ENCODE peak calls at places on chromosomes 4 and X, in ten cellular contexts. One of them, this sample, is unnamed.

GRCh38 chr4:47837582-47838294 is at the start of gene CORIN:
- DNase-seq in NCI-H2081: no peak
- DNase-seq in D341Med: no peak
- DNase-seq in cardiac muscle cell: no peak
- DNase-seq in AG04450: no peak
- DNase-seq in activated CD4-positive, alpha-beta T cell treated with anti-CD3 and anti-CD28 coated beads, Interleukin-2, amount 50 U/mL, for 24 hours: no peak
- DNase-seq in GM13976: no peak
- DNase-seq in nephron progenitor cell: peak
- DNase-seq in uterus: peak
- DNase-seq in stimulated activated CD4-positive, alpha-beta T cell treated with anti-CD3 and anti-CD28 coated beads, Interleukin-1b, Interleukin-23, amount 100 ng/mL, for 24 hours: no peak
- DNase-seq in this sample: no peak

GRCh38 chr4:152169666-152170065 is 366.2 kb downstream of the FBXW7 start:
- DNase-seq in NCI-H2081: no peak
- DNase-seq in D341Med: peak
- DNase-seq in cardiac muscle cell: no peak
- DNase-seq in AG04450: no peak
- DNase-seq in activated CD4-positive, alpha-beta T cell treated with anti-CD3 and anti-CD28 coated beads, Interleukin-2, amount 50 U/mL, for 24 hours: no peak
- DNase-seq in GM13976: no peak
- DNase-seq in nephron progenitor cell: no peak
- DNase-seq in uterus: no peak
- DNase-seq in stimulated activated CD4-positive, alpha-beta T cell treated with anti-CD3 and anti-CD28 coated beads, Interleukin-1b, Interleukin-23, amount 100 ng/mL, for 24 hours: no peak
- DNase-seq in this sample: no peak

GRCh38 chr4:44544158-44544557 is 95.5 kb upstream of the KCTD8 start:
- DNase-seq in NCI-H2081: no peak
- DNase-seq in D341Med: no peak
- DNase-seq in cardiac muscle cell: no peak
- DNase-seq in AG04450: no peak
- DNase-seq in activated CD4-positive, alpha-beta T cell treated with anti-CD3 and anti-CD28 coated beads, Interleukin-2, amount 50 U/mL, for 24 hours: no peak
- DNase-seq in GM13976: no peak
- DNase-seq in nephron progenitor cell: no peak
- DNase-seq in uterus: no peak
- DNase-seq in stimulated activated CD4-positive, alpha-beta T cell treated with anti-CD3 and anti-CD28 coated beads, Interleukin-1b, Interleukin-23, amount 100 ng/mL, for 24 hours: no peak
- DNase-seq in this sample: no peak

GRCh38 chr4:119666653-119667091 is 38.1 kb upstream of the PDE5A start:
- DNase-seq in NCI-H2081: no peak
- DNase-seq in D341Med: peak
- DNase-seq in cardiac muscle cell: no peak
- DNase-seq in AG04450: no peak
- DNase-seq in activated CD4-positive, alpha-beta T cell treated with anti-CD3 and anti-CD28 coated beads, Interleukin-2, amount 50 U/mL, for 24 hours: no peak
- DNase-seq in GM13976: no peak
- DNase-seq in nephron progenitor cell: no peak
- DNase-seq in uterus: no peak
- DNase-seq in stimulated activated CD4-positive, alpha-beta T cell treated with anti-CD3 and anti-CD28 coated beads, Interleukin-1b, Interleukin-23, amount 100 ng/mL, for 24 hours: no peak
- DNase-seq in this sample: no peak

GRCh38 chr4:40843696-40844095 is 93.9 kb downstream of the NSUN7 start:
- DNase-seq in NCI-H2081: peak
- DNase-seq in D341Med: no peak
- DNase-seq in cardiac muscle cell: no peak
- DNase-seq in AG04450: no peak
- DNase-seq in activated CD4-positive, alpha-beta T cell treated with anti-CD3 and anti-CD28 coated beads, Interleukin-2, amount 50 U/mL, for 24 hours: peak
- DNase-seq in GM13976: peak
- DNase-seq in nephron progenitor cell: no peak
- DNase-seq in uterus: no peak
- DNase-seq in stimulated activated CD4-positive, alpha-beta T cell treated with anti-CD3 and anti-CD28 coated beads, Interleukin-1b, Interleukin-23, amount 100 ng/mL, for 24 hours: no peak
- DNase-seq in this sample: no peak

GRCh38 chr4:74444891-74445642 is at the start of gene AREG:
- DNase-seq in NCI-H2081: peak
- DNase-seq in D341Med: peak
- DNase-seq in cardiac muscle cell: peak
- DNase-seq in AG04450: no peak
- DNase-seq in activated CD4-positive, alpha-beta T cell treated with anti-CD3 and anti-CD28 coated beads, Interleukin-2, amount 50 U/mL, for 24 hours: peak
- DNase-seq in GM13976: peak
- DNase-seq in nephron progenitor cell: peak
- DNase-seq in uterus: peak
- DNase-seq in stimulated activated CD4-positive, alpha-beta T cell treated with anti-CD3 and anti-CD28 coated beads, Interleukin-1b, Interleukin-23, amount 100 ng/mL, for 24 hours: peak
- DNase-seq in this sample: no peak

GRCh38 chr4:11079171-11079570 is 349.5 kb downstream of the HS3ST1 start:
- DNase-seq in NCI-H2081: no peak
- DNase-seq in D341Med: no peak
- DNase-seq in cardiac muscle cell: peak
- DNase-seq in AG04450: no peak
- DNase-seq in activated CD4-positive, alpha-beta T cell treated with anti-CD3 and anti-CD28 coated beads, Interleukin-2, amount 50 U/mL, for 24 hours: no peak
- DNase-seq in GM13976: no peak
- DNase-seq in nephron progenitor cell: no peak
- DNase-seq in uterus: no peak
- DNase-seq in stimulated activated CD4-positive, alpha-beta T cell treated with anti-CD3 and anti-CD28 coated beads, Interleukin-1b, Interleukin-23, amount 100 ng/mL, for 24 hours: no peak
- DNase-seq in this sample: no peak

GRCh38 chr4:157984285-157984911 is 188.4 kb downstream of the GASK1B start:
- DNase-seq in NCI-H2081: no peak
- DNase-seq in D341Med: no peak
- DNase-seq in cardiac muscle cell: no peak
- DNase-seq in AG04450: no peak
- DNase-seq in activated CD4-positive, alpha-beta T cell treated with anti-CD3 and anti-CD28 coated beads, Interleukin-2, amount 50 U/mL, for 24 hours: no peak
- DNase-seq in GM13976: no peak
- DNase-seq in nephron progenitor cell: no peak
- DNase-seq in uterus: no peak
- DNase-seq in stimulated activated CD4-positive, alpha-beta T cell treated with anti-CD3 and anti-CD28 coated beads, Interleukin-1b, Interleukin-23, amount 100 ng/mL, for 24 hours: no peak
- DNase-seq in this sample: no peak

GRCh38 chr4:156962551-156962974 is 9.0 kb downstream of the PDGFC start:
- DNase-seq in NCI-H2081: no peak
- DNase-seq in D341Med: no peak
- DNase-seq in cardiac muscle cell: peak
- DNase-seq in AG04450: peak
- DNase-seq in activated CD4-positive, alpha-beta T cell treated with anti-CD3 and anti-CD28 coated beads, Interleukin-2, amount 50 U/mL, for 24 hours: no peak
- DNase-seq in GM13976: no peak
- DNase-seq in nephron progenitor cell: no peak
- DNase-seq in uterus: peak
- DNase-seq in stimulated activated CD4-positive, alpha-beta T cell treated with anti-CD3 and anti-CD28 coated beads, Interleukin-1b, Interleukin-23, amount 100 ng/mL, for 24 hours: no peak
- DNase-seq in this sample: no peak

GRCh38 chr4:139665690-139666529 is at the start of gene MGST2:
- DNase-seq in NCI-H2081: peak
- DNase-seq in D341Med: no peak
- DNase-seq in cardiac muscle cell: peak
- DNase-seq in AG04450: no peak
- DNase-seq in activated CD4-positive, alpha-beta T cell treated with anti-CD3 and anti-CD28 coated beads, Interleukin-2, amount 50 U/mL, for 24 hours: peak
- DNase-seq in GM13976: peak
- DNase-seq in nephron progenitor cell: peak
- DNase-seq in uterus: peak
- DNase-seq in stimulated activated CD4-positive, alpha-beta T cell treated with anti-CD3 and anti-CD28 coated beads, Interleukin-1b, Interleukin-23, amount 100 ng/mL, for 24 hours: no peak
- DNase-seq in this sample: peak

GRCh38 chr4:165474784-165475705 is 96.2 kb downstream of the CPE start:
- DNase-seq in NCI-H2081: no peak
- DNase-seq in D341Med: no peak
- DNase-seq in cardiac muscle cell: no peak
- DNase-seq in AG04450: no peak
- DNase-seq in activated CD4-positive, alpha-beta T cell treated with anti-CD3 and anti-CD28 coated beads, Interleukin-2, amount 50 U/mL, for 24 hours: no peak
- DNase-seq in GM13976: no peak
- DNase-seq in nephron progenitor cell: no peak
- DNase-seq in uterus: no peak
- DNase-seq in stimulated activated CD4-positive, alpha-beta T cell treated with anti-CD3 and anti-CD28 coated beads, Interleukin-1b, Interleukin-23, amount 100 ng/mL, for 24 hours: no peak
- DNase-seq in this sample: no peak

GRCh38 chrX:139692908-139693307 is 15.1 kb downstream of the MCF2 start:
- DNase-seq in NCI-H2081: no peak
- DNase-seq in D341Med: no peak
- DNase-seq in cardiac muscle cell: no peak
- DNase-seq in AG04450: no peak
- DNase-seq in activated CD4-positive, alpha-beta T cell treated with anti-CD3 and anti-CD28 coated beads, Interleukin-2, amount 50 U/mL, for 24 hours: no peak
- DNase-seq in GM13976: no peak
- DNase-seq in nephron progenitor cell: no peak
- DNase-seq in uterus: no peak
- DNase-seq in stimulated activated CD4-positive, alpha-beta T cell treated with anti-CD3 and anti-CD28 coated beads, Interleukin-1b, Interleukin-23, amount 100 ng/mL, for 24 hours: no peak
- DNase-seq in this sample: no peak

GRCh38 chr4:3519468-3520264 is 12.6 kb downstream of the LRPAP1 start:
- DNase-seq in NCI-H2081: no peak
- DNase-seq in D341Med: no peak
- DNase-seq in cardiac muscle cell: no peak
- DNase-seq in AG04450: no peak
- DNase-seq in activated CD4-positive, alpha-beta T cell treated with anti-CD3 and anti-CD28 coated beads, Interleukin-2, amount 50 U/mL, for 24 hours: no peak
- DNase-seq in GM13976: no peak
- DNase-seq in nephron progenitor cell: no peak
- DNase-seq in uterus: no peak
- DNase-seq in stimulated activated CD4-positive, alpha-beta T cell treated with anti-CD3 and anti-CD28 coated beads, Interleukin-1b, Interleukin-23, amount 100 ng/mL, for 24 hours: no peak
- DNase-seq in this sample: no peak

GRCh38 chr4:112817933-112818921 is 181.3 kb downstream of the LARP7 start:
- DNase-seq in NCI-H2081: peak
- DNase-seq in D341Med: peak
- DNase-seq in cardiac muscle cell: peak
- DNase-seq in AG04450: peak
- DNase-seq in activated CD4-positive, alpha-beta T cell treated with anti-CD3 and anti-CD28 coated beads, Interleukin-2, amount 50 U/mL, for 24 hours: peak
- DNase-seq in GM13976: peak
- DNase-seq in nephron progenitor cell: peak
- DNase-seq in uterus: peak
- DNase-seq in stimulated activated CD4-positive, alpha-beta T cell treated with anti-CD3 and anti-CD28 coated beads, Interleukin-1b, Interleukin-23, amount 100 ng/mL, for 24 hours: no peak
- DNase-seq in this sample: peak

GRCh38 chrX:80876877-80877276 is 67.2 kb upstream of the BRWD3 start:
- DNase-seq in NCI-H2081: peak
- DNase-seq in D341Med: no peak
- DNase-seq in cardiac muscle cell: peak
- DNase-seq in AG04450: no peak
- DNase-seq in activated CD4-positive, alpha-beta T cell treated with anti-CD3 and anti-CD28 coated beads, Interleukin-2, amount 50 U/mL, for 24 hours: no peak
- DNase-seq in GM13976: peak
- DNase-seq in nephron progenitor cell: no peak
- DNase-seq in uterus: no peak
- DNase-seq in stimulated activated CD4-positive, alpha-beta T cell treated with anti-CD3 and anti-CD28 coated beads, Interleukin-1b, Interleukin-23, amount 100 ng/mL, for 24 hours: no peak
- DNase-seq in this sample: no peak

GRCh38 chr4:13912436-13912835 is 284.9 kb upstream of the BOD1L1 start:
- DNase-seq in NCI-H2081: no peak
- DNase-seq in D341Med: no peak
- DNase-seq in cardiac muscle cell: no peak
- DNase-seq in AG04450: no peak
- DNase-seq in activated CD4-positive, alpha-beta T cell treated with anti-CD3 and anti-CD28 coated beads, Interleukin-2, amount 50 U/mL, for 24 hours: no peak
- DNase-seq in GM13976: no peak
- DNase-seq in nephron progenitor cell: no peak
- DNase-seq in uterus: no peak
- DNase-seq in stimulated activated CD4-positive, alpha-beta T cell treated with anti-CD3 and anti-CD28 coated beads, Interleukin-1b, Interleukin-23, amount 100 ng/mL, for 24 hours: no peak
- DNase-seq in this sample: no peak

GRCh38 chrX:116417214-116417613 is 19.2 kb upstream of the SLC6A14 start:
- DNase-seq in NCI-H2081: peak
- DNase-seq in D341Med: no peak
- DNase-seq in cardiac muscle cell: no peak
- DNase-seq in AG04450: no peak
- DNase-seq in activated CD4-positive, alpha-beta T cell treated with anti-CD3 and anti-CD28 coated beads, Interleukin-2, amount 50 U/mL, for 24 hours: no peak
- DNase-seq in GM13976: no peak
- DNase-seq in nephron progenitor cell: no peak
- DNase-seq in uterus: no peak
- DNase-seq in stimulated activated CD4-positive, alpha-beta T cell treated with anti-CD3 and anti-CD28 coated beads, Interleukin-1b, Interleukin-23, amount 100 ng/mL, for 24 hours: no peak
- DNase-seq in this sample: no peak

GRCh38 chr4:47198791-47199190 is 167.4 kb downstream of the GABRB1 start:
- DNase-seq in NCI-H2081: no peak
- DNase-seq in D341Med: no peak
- DNase-seq in cardiac muscle cell: no peak
- DNase-seq in AG04450: no peak
- DNase-seq in activated CD4-positive, alpha-beta T cell treated with anti-CD3 and anti-CD28 coated beads, Interleukin-2, amount 50 U/mL, for 24 hours: no peak
- DNase-seq in GM13976: no peak
- DNase-seq in nephron progenitor cell: no peak
- DNase-seq in uterus: no peak
- DNase-seq in stimulated activated CD4-positive, alpha-beta T cell treated with anti-CD3 and anti-CD28 coated beads, Interleukin-1b, Interleukin-23, amount 100 ng/mL, for 24 hours: no peak
- DNase-seq in this sample: no peak

GRCh38 chrX:24767557-24767956 is 73.8 kb downstream of the POLA1 start:
- DNase-seq in NCI-H2081: no peak
- DNase-seq in D341Med: no peak
- DNase-seq in cardiac muscle cell: peak
- DNase-seq in AG04450: no peak
- DNase-seq in activated CD4-positive, alpha-beta T cell treated with anti-CD3 and anti-CD28 coated beads, Interleukin-2, amount 50 U/mL, for 24 hours: no peak
- DNase-seq in GM13976: no peak
- DNase-seq in nephron progenitor cell: no peak
- DNase-seq in uterus: no peak
- DNase-seq in stimulated activated CD4-positive, alpha-beta T cell treated with anti-CD3 and anti-CD28 coated beads, Interleukin-1b, Interleukin-23, amount 100 ng/mL, for 24 hours: no peak
- DNase-seq in this sample: no peak

GRCh38 chrX:128518508-128518907 is 466.3 kb upstream of the ACTRT1 start:
- DNase-seq in NCI-H2081: peak
- DNase-seq in D341Med: peak
- DNase-seq in cardiac muscle cell: no peak
- DNase-seq in AG04450: no peak
- DNase-seq in activated CD4-positive, alpha-beta T cell treated with anti-CD3 and anti-CD28 coated beads, Interleukin-2, amount 50 U/mL, for 24 hours: no peak
- DNase-seq in GM13976: no peak
- DNase-seq in nephron progenitor cell: no peak
- DNase-seq in uterus: no peak
- DNase-seq in stimulated activated CD4-positive, alpha-beta T cell treated with anti-CD3 and anti-CD28 coated beads, Interleukin-1b, Interleukin-23, amount 100 ng/mL, for 24 hours: no peak
- DNase-seq in this sample: no peak

GRCh38 chr4:41611881-41612871 is 74.2 kb downstream of the LIMCH1 start:
- DNase-seq in NCI-H2081: peak
- DNase-seq in D341Med: no peak
- DNase-seq in cardiac muscle cell: peak
- DNase-seq in AG04450: no peak
- DNase-seq in activated CD4-positive, alpha-beta T cell treated with anti-CD3 and anti-CD28 coated beads, Interleukin-2, amount 50 U/mL, for 24 hours: no peak
- DNase-seq in GM13976: no peak
- DNase-seq in nephron progenitor cell: peak
- DNase-seq in uterus: no peak
- DNase-seq in stimulated activated CD4-positive, alpha-beta T cell treated with anti-CD3 and anti-CD28 coated beads, Interleukin-1b, Interleukin-23, amount 100 ng/mL, for 24 hours: no peak
- DNase-seq in this sample: peak

GRCh38 chr4:186687263-186687662 is 36.4 kb downstream of the FAT1 start:
- DNase-seq in NCI-H2081: no peak
- DNase-seq in D341Med: no peak
- DNase-seq in cardiac muscle cell: no peak
- DNase-seq in AG04450: no peak
- DNase-seq in activated CD4-positive, alpha-beta T cell treated with anti-CD3 and anti-CD28 coated beads, Interleukin-2, amount 50 U/mL, for 24 hours: no peak
- DNase-seq in GM13976: no peak
- DNase-seq in nephron progenitor cell: no peak
- DNase-seq in uterus: no peak
- DNase-seq in stimulated activated CD4-positive, alpha-beta T cell treated with anti-CD3 and anti-CD28 coated beads, Interleukin-1b, Interleukin-23, amount 100 ng/mL, for 24 hours: no peak
- DNase-seq in this sample: no peak

GRCh38 chr4:130955520-130955919 is 1859.6 kb downstream of the C4orf33 start:
- DNase-seq in NCI-H2081: no peak
- DNase-seq in D341Med: peak
- DNase-seq in cardiac muscle cell: no peak
- DNase-seq in AG04450: no peak
- DNase-seq in activated CD4-positive, alpha-beta T cell treated with anti-CD3 and anti-CD28 coated beads, Interleukin-2, amount 50 U/mL, for 24 hours: no peak
- DNase-seq in GM13976: no peak
- DNase-seq in nephron progenitor cell: no peak
- DNase-seq in uterus: no peak
- DNase-seq in stimulated activated CD4-positive, alpha-beta T cell treated with anti-CD3 and anti-CD28 coated beads, Interleukin-1b, Interleukin-23, amount 100 ng/mL, for 24 hours: no peak
- DNase-seq in this sample: no peak

GRCh38 chr4:83207497-83208105 is 77.0 kb downstream of the COQ2 start:
- DNase-seq in NCI-H2081: no peak
- DNase-seq in D341Med: no peak
- DNase-seq in cardiac muscle cell: peak
- DNase-seq in AG04450: peak
- DNase-seq in activated CD4-positive, alpha-beta T cell treated with anti-CD3 and anti-CD28 coated beads, Interleukin-2, amount 50 U/mL, for 24 hours: no peak
- DNase-seq in GM13976: no peak
- DNase-seq in nephron progenitor cell: no peak
- DNase-seq in uterus: no peak
- DNase-seq in stimulated activated CD4-positive, alpha-beta T cell treated with anti-CD3 and anti-CD28 coated beads, Interleukin-1b, Interleukin-23, amount 100 ng/mL, for 24 hours: no peak
- DNase-seq in this sample: no peak

GRCh38 chr4:19831644-19832285 is 419.9 kb upstream of the SLIT2 start:
- DNase-seq in NCI-H2081: no peak
- DNase-seq in D341Med: no peak
- DNase-seq in cardiac muscle cell: no peak
- DNase-seq in AG04450: peak
- DNase-seq in activated CD4-positive, alpha-beta T cell treated with anti-CD3 and anti-CD28 coated beads, Interleukin-2, amount 50 U/mL, for 24 hours: no peak
- DNase-seq in GM13976: no peak
- DNase-seq in nephron progenitor cell: no peak
- DNase-seq in uterus: no peak
- DNase-seq in stimulated activated CD4-positive, alpha-beta T cell treated with anti-CD3 and anti-CD28 coated beads, Interleukin-1b, Interleukin-23, amount 100 ng/mL, for 24 hours: no peak
- DNase-seq in this sample: no peak

GRCh38 chrX:136577562-136577961 is 45.5 kb downstream of the VGLL1 start:
- DNase-seq in NCI-H2081: peak
- DNase-seq in D341Med: peak
- DNase-seq in cardiac muscle cell: peak
- DNase-seq in AG04450: peak
- DNase-seq in activated CD4-positive, alpha-beta T cell treated with anti-CD3 and anti-CD28 coated beads, Interleukin-2, amount 50 U/mL, for 24 hours: peak
- DNase-seq in GM13976: peak
- DNase-seq in nephron progenitor cell: peak
- DNase-seq in uterus: peak
- DNase-seq in stimulated activated CD4-positive, alpha-beta T cell treated with anti-CD3 and anti-CD28 coated beads, Interleukin-1b, Interleukin-23, amount 100 ng/mL, for 24 hours: peak
- DNase-seq in this sample: no peak

GRCh38 chr4:106261980-106262379 is 54.0 kb downstream of the TBCK start:
- DNase-seq in NCI-H2081: no peak
- DNase-seq in D341Med: no peak
- DNase-seq in cardiac muscle cell: no peak
- DNase-seq in AG04450: no peak
- DNase-seq in activated CD4-positive, alpha-beta T cell treated with anti-CD3 and anti-CD28 coated beads, Interleukin-2, amount 50 U/mL, for 24 hours: no peak
- DNase-seq in GM13976: no peak
- DNase-seq in nephron progenitor cell: no peak
- DNase-seq in uterus: no peak
- DNase-seq in stimulated activated CD4-positive, alpha-beta T cell treated with anti-CD3 and anti-CD28 coated beads, Interleukin-1b, Interleukin-23, amount 100 ng/mL, for 24 hours: no peak
- DNase-seq in this sample: no peak

GRCh38 chr4:18128241-18128640 is 106.7 kb upstream of the LCORL start:
- DNase-seq in NCI-H2081: no peak
- DNase-seq in D341Med: no peak
- DNase-seq in cardiac muscle cell: no peak
- DNase-seq in AG04450: no peak
- DNase-seq in activated CD4-positive, alpha-beta T cell treated with anti-CD3 and anti-CD28 coated beads, Interleukin-2, amount 50 U/mL, for 24 hours: no peak
- DNase-seq in GM13976: no peak
- DNase-seq in nephron progenitor cell: no peak
- DNase-seq in uterus: no peak
- DNase-seq in stimulated activated CD4-positive, alpha-beta T cell treated with anti-CD3 and anti-CD28 coated beads, Interleukin-1b, Interleukin-23, amount 100 ng/mL, for 24 hours: no peak
- DNase-seq in this sample: no peak